ENCODE peak calls at places on chromosome 7, in four cellular contexts. R, H, T and J are unnamed samples.

GRCh38 chr7:95840953-95841950 is 68.9 kb downstream of the DYNC1I1 start:
- DNase-seq in R (no peak), H (no peak), T (no peak), J (no peak)

GRCh38 chr7:73842248-73842895 is at the start of gene METTL27:
- DNase-seq in R (peak; percentile 79), H (peak; percentile 89), T (peak; percentile 97), J (no peak)

GRCh38 chr7:28961972-28962371 is 3.8 kb upstream of the TRIL start:
- DNase-seq in R (no peak), H (no peak), T (no peak), J (no peak)

GRCh38 chr7:66239467-66239856 is 34.3 kb downstream of the TPST1 start:
- DNase-seq in R (no peak), H (peak; percentile 74), T (no peak), J (no peak)

GRCh38 chr7:37430126-37430525 is 18.5 kb downstream of the ELMO1 start:
- DNase-seq in R (no peak), H (no peak), T (no peak), J (no peak)

GRCh38 chr7:31100445-31100844 is 48.3 kb downstream of the ADCYAP1R1 start:
- DNase-seq in R (no peak), H (peak; percentile 59), T (no peak), J (no peak)

GRCh38 chr7:12391922-12392615 is 11.6 kb downstream of the VWDE start:
- DNase-seq in R (no peak), H (no peak), T (no peak), J (no peak)

GRCh38 chr7:123797673-123798526 is 47.1 kb upstream of the HYAL4 start:
- DNase-seq in R (no peak), H (peak; percentile 95), T (peak; percentile 69), J (no peak)

GRCh38 chr7:117071597-117071996 is 118.3 kb downstream of the ST7 start:
- DNase-seq in R (no peak), H (no peak), T (no peak), J (no peak)

GRCh38 chr7:72098812-72099211 is 313.3 kb downstream of the CALN1 start:
- DNase-seq in R (no peak), H (no peak), T (peak; percentile 58), J (no peak)

GRCh38 chr7:111730476-111731300 is 168.4 kb upstream of the IMMP2L start:
- DNase-seq in R (no peak), H (peak; percentile 23), T (peak; percentile 14), J (no peak)

GRCh38 chr7:66216687-66217086 is 11.6 kb downstream of the TPST1 start:
- DNase-seq in R (no peak), H (no peak), T (no peak), J (no peak)

GRCh38 chr7:117596134-117596533 is 116.3 kb downstream of the CFTR start:
- DNase-seq in R (no peak), H (no peak), T (no peak), J (no peak)

GRCh38 chr7:475951-476441 is 43.6 kb downstream of the PDGFA start:
- DNase-seq in R (no peak), H (no peak), T (no peak), J (no peak)

GRCh38 chr7:100515072-100515532 is 23.9 kb upstream of the AGFG2 start:
- DNase-seq in R (no peak), H (peak; percentile 62), T (no peak), J (no peak)

GRCh38 chr7:17320642-17321041 is 22.2 kb downstream of the AHR start:
- DNase-seq in R (no peak), H (peak; percentile 27), T (no peak), J (no peak)